ENCODE peak calls at places on chromosomes 1 and 21, in seven cellular contexts. One of them, this sample, is unnamed.

GRCh38 chr1:212838145-212838544 is 9.3 kb downstream of the SPATA45 start:
- DNase-seq in T-cell: no peak
- DNase-seq in EH: no peak
- DNase-seq in fibroblast of pulmonary artery: no peak
- DNase-seq in GM23248: no peak
- DNase-seq in colonic mucosa: no peak
- DNase-seq in left cardiac atrium: no peak
- DNase-seq in this sample: no peak

GRCh38 chr1:160863422-160864131 is 890 bp upstream of the CD244 start:
- DNase-seq in EH: no peak
- DNase-seq in GM23248: no peak
- DNase-seq in left cardiac atrium: no peak
- DNase-seq in fibroblast of pulmonary artery: no peak
- DNase-seq in T-cell: no peak
- DNase-seq in colonic mucosa: no peak
- DNase-seq in this sample: no peak

GRCh38 chr1:167496962-167497619 is 21.2 kb downstream of the CD247 start:
- DNase-seq in fibroblast of pulmonary artery: no peak
- DNase-seq in left cardiac atrium: no peak
- DNase-seq in EH: no peak
- DNase-seq in GM23248: no peak
- DNase-seq in T-cell: no peak
- DNase-seq in colonic mucosa: no peak
- DNase-seq in this sample: no peak

GRCh38 chr1:105736349-105736748 is 1320.1 kb upstream of the PRMT6 start:
- DNase-seq in GM23248: no peak
- DNase-seq in T-cell: no peak
- DNase-seq in left cardiac atrium: no peak
- DNase-seq in fibroblast of pulmonary artery: no peak
- DNase-seq in colonic mucosa: no peak
- DNase-seq in EH: no peak
- DNase-seq in this sample: no peak

GRCh38 chr1:112083487-112083886 is 94.0 kb upstream of the KCND3 start:
- DNase-seq in colonic mucosa: no peak
- DNase-seq in fibroblast of pulmonary artery: peak
- DNase-seq in T-cell: no peak
- DNase-seq in EH: peak
- DNase-seq in left cardiac atrium: no peak
- DNase-seq in GM23248: peak
- DNase-seq in this sample: no peak

GRCh38 chr1:64898107-64898861 is 68.1 kb downstream of the JAK1 start:
- DNase-seq in left cardiac atrium: peak
- DNase-seq in colonic mucosa: peak
- DNase-seq in EH: peak
- DNase-seq in T-cell: no peak
- DNase-seq in GM23248: peak
- DNase-seq in fibroblast of pulmonary artery: peak
- DNase-seq in this sample: peak

GRCh38 chr1:8985915-8986813 is 40.1 kb downstream of the SLC2A7 start:
- DNase-seq in fibroblast of pulmonary artery: peak
- DNase-seq in EH: peak
- DNase-seq in GM23248: peak
- DNase-seq in T-cell: no peak
- DNase-seq in colonic mucosa: peak
- DNase-seq in left cardiac atrium: peak
- DNase-seq in this sample: peak

GRCh38 chr1:1157914-1158710 is 15.6 kb upstream of the TTLL10 start:
- DNase-seq in colonic mucosa: peak
- DNase-seq in fibroblast of pulmonary artery: peak
- DNase-seq in left cardiac atrium: peak
- DNase-seq in EH: peak
- DNase-seq in T-cell: no peak
- DNase-seq in GM23248: peak
- DNase-seq in this sample: no peak

GRCh38 chr1:91717839-91718238 is 168.1 kb downstream of the TGFBR3 start:
- DNase-seq in fibroblast of pulmonary artery: no peak
- DNase-seq in colonic mucosa: no peak
- DNase-seq in EH: no peak
- DNase-seq in GM23248: no peak
- DNase-seq in T-cell: no peak
- DNase-seq in left cardiac atrium: no peak
- DNase-seq in this sample: no peak

GRCh38 chr1:221439008-221439733 is 302.7 kb downstream of the DUSP10 start:
- DNase-seq in GM23248: peak
- DNase-seq in T-cell: peak
- DNase-seq in EH: peak
- DNase-seq in fibroblast of pulmonary artery: peak
- DNase-seq in left cardiac atrium: no peak
- DNase-seq in colonic mucosa: no peak
- DNase-seq in this sample: peak

GRCh38 chr1:85339089-85339488 is 62.7 kb upstream of the BCL10 start:
- DNase-seq in EH: peak
- DNase-seq in fibroblast of pulmonary artery: peak
- DNase-seq in colonic mucosa: no peak
- DNase-seq in GM23248: peak
- DNase-seq in left cardiac atrium: no peak
- DNase-seq in T-cell: no peak
- DNase-seq in this sample: peak

GRCh38 chr21:22728091-22728490 is 1729.9 kb downstream of the NCAM2 start:
- DNase-seq in GM23248: no peak
- DNase-seq in T-cell: no peak
- DNase-seq in left cardiac atrium: no peak
- DNase-seq in colonic mucosa: no peak
- DNase-seq in fibroblast of pulmonary artery: no peak
- DNase-seq in EH: no peak
- DNase-seq in this sample: no peak